ENCODE peak calls at places on chromosomes 11 and 22, in ten cellular contexts. One of them, this sample, is unnamed.

GRCh38 chr22:23220485-23221350 is 40.4 kb downstream of the BCR start:
- DNase-seq in esophagus squamous epithelium: no peak
- DNase-seq in HFFc6: no peak
- DNase-seq in tibial artery: no peak
- DNase-seq in fibroblast of pulmonary artery: peak
- DNase-seq in lung: no peak
- DNase-seq in AG04450: no peak
- DNase-seq in mammary epithelial cell: peak
- DNase-seq in PC-9: peak
- DNase-seq in progenitor cell of endocrine pancreas: no peak
- DNase-seq in this sample: peak

GRCh38 chr11:945986-946385 is 20.3 kb downstream of the AP2A2 start:
- DNase-seq in esophagus squamous epithelium: no peak
- DNase-seq in HFFc6: no peak
- DNase-seq in tibial artery: no peak
- DNase-seq in fibroblast of pulmonary artery: peak
- DNase-seq in lung: no peak
- DNase-seq in AG04450: no peak
- DNase-seq in mammary epithelial cell: no peak
- DNase-seq in PC-9: no peak
- DNase-seq in progenitor cell of endocrine pancreas: no peak
- DNase-seq in this sample: no peak

GRCh38 chr11:60500276-60500935 is 7.8 kb downstream of the MS4A12 start:
- DNase-seq in esophagus squamous epithelium: no peak
- DNase-seq in HFFc6: peak
- DNase-seq in tibial artery: no peak
- DNase-seq in fibroblast of pulmonary artery: no peak
- DNase-seq in lung: no peak
- DNase-seq in AG04450: no peak
- DNase-seq in mammary epithelial cell: no peak
- DNase-seq in PC-9: no peak
- DNase-seq in progenitor cell of endocrine pancreas: no peak
- DNase-seq in this sample: no peak

GRCh38 chr11:65576867-65577755 is 1.3 kb downstream of the EHBP1L1 start:
- DNase-seq in esophagus squamous epithelium: no peak
- DNase-seq in HFFc6: peak
- DNase-seq in tibial artery: peak
- DNase-seq in fibroblast of pulmonary artery: peak
- DNase-seq in lung: no peak
- DNase-seq in AG04450: no peak
- DNase-seq in mammary epithelial cell: peak
- DNase-seq in PC-9: peak
- DNase-seq in progenitor cell of endocrine pancreas: no peak
- DNase-seq in this sample: no peak

GRCh38 chr11:86370922-86371614 is 3.6 kb upstream of the CCDC81 start:
- DNase-seq in esophagus squamous epithelium: no peak
- DNase-seq in HFFc6: peak
- DNase-seq in tibial artery: no peak
- DNase-seq in fibroblast of pulmonary artery: peak
- DNase-seq in lung: no peak
- DNase-seq in AG04450: no peak
- DNase-seq in mammary epithelial cell: peak
- DNase-seq in PC-9: peak
- DNase-seq in progenitor cell of endocrine pancreas: no peak
- DNase-seq in this sample: no peak

GRCh38 chr11:100687630-100688395 is 725 bp downstream of the ARHGAP42 start:
- DNase-seq in esophagus squamous epithelium: no peak
- DNase-seq in HFFc6: peak
- DNase-seq in tibial artery: peak
- DNase-seq in fibroblast of pulmonary artery: peak
- DNase-seq in lung: peak
- DNase-seq in AG04450: peak
- DNase-seq in mammary epithelial cell: peak
- DNase-seq in PC-9: peak
- DNase-seq in progenitor cell of endocrine pancreas: peak
- DNase-seq in this sample: peak

GRCh38 chr11:18865951-18866350 is 73.3 kb downstream of the MRGPRX1 start:
- DNase-seq in esophagus squamous epithelium: no peak
- DNase-seq in HFFc6: no peak
- DNase-seq in tibial artery: no peak
- DNase-seq in fibroblast of pulmonary artery: no peak
- DNase-seq in lung: no peak
- DNase-seq in AG04450: no peak
- DNase-seq in mammary epithelial cell: no peak
- DNase-seq in PC-9: no peak
- DNase-seq in progenitor cell of endocrine pancreas: no peak
- DNase-seq in this sample: no peak

GRCh38 chr22:36765943-36766450 is 9.9 kb downstream of the IFT27 start:
- DNase-seq in esophagus squamous epithelium: no peak
- DNase-seq in HFFc6: peak
- DNase-seq in tibial artery: peak
- DNase-seq in fibroblast of pulmonary artery: no peak
- DNase-seq in lung: no peak
- DNase-seq in AG04450: peak
- DNase-seq in mammary epithelial cell: peak
- DNase-seq in PC-9: no peak
- DNase-seq in progenitor cell of endocrine pancreas: no peak
- DNase-seq in this sample: no peak

GRCh38 chr11:17471501-17471900 is 5.1 kb downstream of the ABCC8 start:
- DNase-seq in esophagus squamous epithelium: no peak
- DNase-seq in HFFc6: no peak
- DNase-seq in tibial artery: no peak
- DNase-seq in fibroblast of pulmonary artery: no peak
- DNase-seq in lung: no peak
- DNase-seq in AG04450: no peak
- DNase-seq in mammary epithelial cell: no peak
- DNase-seq in PC-9: no peak
- DNase-seq in progenitor cell of endocrine pancreas: no peak
- DNase-seq in this sample: no peak

GRCh38 chr22:33362702-33363101 is 304.5 kb upstream of the SYN3 start:
- DNase-seq in esophagus squamous epithelium: no peak
- DNase-seq in HFFc6: no peak
- DNase-seq in tibial artery: no peak
- DNase-seq in fibroblast of pulmonary artery: no peak
- DNase-seq in lung: no peak
- DNase-seq in AG04450: no peak
- DNase-seq in mammary epithelial cell: no peak
- DNase-seq in PC-9: no peak
- DNase-seq in progenitor cell of endocrine pancreas: no peak
- DNase-seq in this sample: no peak

GRCh38 chr11:70200212-70200844 is 2.8 kb upstream of the FADD start:
- DNase-seq in esophagus squamous epithelium: no peak
- DNase-seq in HFFc6: no peak
- DNase-seq in tibial artery: no peak
- DNase-seq in fibroblast of pulmonary artery: no peak
- DNase-seq in lung: no peak
- DNase-seq in AG04450: no peak
- DNase-seq in mammary epithelial cell: no peak
- DNase-seq in PC-9: no peak
- DNase-seq in progenitor cell of endocrine pancreas: no peak
- DNase-seq in this sample: no peak

GRCh38 chr22:23067023-23067650 is 3.2 kb upstream of the GNAZ start:
- DNase-seq in esophagus squamous epithelium: no peak
- DNase-seq in HFFc6: no peak
- DNase-seq in tibial artery: peak
- DNase-seq in fibroblast of pulmonary artery: no peak
- DNase-seq in lung: no peak
- DNase-seq in AG04450: no peak
- DNase-seq in mammary epithelial cell: no peak
- DNase-seq in PC-9: no peak
- DNase-seq in progenitor cell of endocrine pancreas: peak
- DNase-seq in this sample: no peak

GRCh38 chr22:21762712-21763581 is 27.4 kb upstream of the YPEL1 start:
- DNase-seq in esophagus squamous epithelium: no peak
- DNase-seq in HFFc6: no peak
- DNase-seq in tibial artery: no peak
- DNase-seq in fibroblast of pulmonary artery: no peak
- DNase-seq in lung: no peak
- DNase-seq in AG04450: no peak
- DNase-seq in mammary epithelial cell: peak
- DNase-seq in PC-9: no peak
- DNase-seq in progenitor cell of endocrine pancreas: no peak
- DNase-seq in this sample: no peak

GRCh38 chr11:86990079-86990478 is 34.9 kb upstream of the FZD4 start:
- DNase-seq in esophagus squamous epithelium: no peak
- DNase-seq in HFFc6: no peak
- DNase-seq in tibial artery: no peak
- DNase-seq in fibroblast of pulmonary artery: no peak
- DNase-seq in lung: no peak
- DNase-seq in AG04450: no peak
- DNase-seq in mammary epithelial cell: no peak
- DNase-seq in PC-9: no peak
- DNase-seq in progenitor cell of endocrine pancreas: no peak
- DNase-seq in this sample: no peak

DNA sequence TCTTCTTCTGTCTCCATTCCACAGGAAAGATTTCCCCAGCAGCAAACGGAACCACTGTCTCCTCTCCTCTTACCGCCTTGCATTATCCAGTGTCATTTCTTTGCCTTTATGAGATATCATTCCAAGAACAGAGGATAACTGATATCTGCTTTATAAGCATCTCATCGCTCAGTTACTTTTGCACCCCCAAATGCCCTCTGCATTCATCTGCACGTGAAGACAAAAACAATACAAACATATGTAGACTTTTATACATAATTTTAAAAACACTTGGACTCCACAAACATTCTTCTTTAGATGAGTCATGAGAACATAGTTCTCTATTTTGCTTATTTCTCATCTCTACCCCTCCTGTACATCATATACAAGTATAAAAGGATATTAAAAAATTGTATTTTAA is 512 bp upstream of the OR51T1 start:
- DNase-seq in esophagus squamous epithelium: no peak
- DNase-seq in HFFc6: no peak
- DNase-seq in tibial artery: no peak
- DNase-seq in fibroblast of pulmonary artery: no peak
- DNase-seq in lung: no peak
- DNase-seq in AG04450: no peak
- DNase-seq in mammary epithelial cell: no peak
- DNase-seq in PC-9: no peak
- DNase-seq in progenitor cell of endocrine pancreas: no peak
- DNase-seq in this sample: no peak
- TF ChIP-seq CTCF in esophagus squamous epithelium: no peak
- TF ChIP-seq CTCF in HFFc6: no peak
- TF ChIP-seq CTCF in tibial artery: no peak
- TF ChIP-seq CTCF in fibroblast of pulmonary artery: no peak
- TF ChIP-seq CTCF in lung: no peak
- TF ChIP-seq CTCF in AG04450: no peak
- TF ChIP-seq CTCF in mammary epithelial cell: no peak
- TF ChIP-seq CTCF in PC-9: no peak
- TF ChIP-seq CTCF in progenitor cell of endocrine pancreas: no peak
- TF ChIP-seq CTCF in this sample: no peak

DNA sequence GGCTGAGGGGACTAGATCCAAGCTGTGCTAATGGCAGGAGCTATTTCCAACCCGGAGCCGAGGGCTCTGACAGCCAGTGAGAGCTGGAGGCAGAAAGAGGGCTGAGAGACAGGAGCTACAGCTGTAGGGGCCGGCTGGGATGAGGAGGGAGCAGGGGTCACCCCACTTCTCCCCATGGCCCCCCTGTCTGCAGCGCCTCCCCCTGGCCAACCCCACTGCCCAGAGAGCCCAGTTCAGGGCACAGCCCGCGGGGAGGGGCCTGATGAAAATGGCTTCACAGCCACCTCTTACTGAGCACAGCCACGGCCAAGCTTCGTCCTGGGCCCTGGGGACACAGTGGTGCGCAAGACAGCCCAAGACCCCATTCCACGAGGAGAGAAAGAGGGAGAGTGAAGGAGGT is 27.9 kb downstream of the RPL3 start:
- DNase-seq in esophagus squamous epithelium: no peak
- DNase-seq in HFFc6: no peak
- DNase-seq in tibial artery: no peak
- DNase-seq in fibroblast of pulmonary artery: no peak
- DNase-seq in lung: no peak
- DNase-seq in AG04450: no peak
- DNase-seq in mammary epithelial cell: no peak
- DNase-seq in PC-9: no peak
- DNase-seq in progenitor cell of endocrine pancreas: no peak
- DNase-seq in this sample: no peak
- TF ChIP-seq CTCF in esophagus squamous epithelium: no peak
- TF ChIP-seq CTCF in HFFc6: peak
- TF ChIP-seq CTCF in tibial artery: no peak
- TF ChIP-seq CTCF in fibroblast of pulmonary artery: no peak
- TF ChIP-seq CTCF in lung: no peak
- TF ChIP-seq CTCF in AG04450: peak
- TF ChIP-seq CTCF in mammary epithelial cell: peak
- TF ChIP-seq CTCF in PC-9: no peak
- TF ChIP-seq CTCF in progenitor cell of endocrine pancreas: no peak
- TF ChIP-seq CTCF in this sample: no peak

DNA sequence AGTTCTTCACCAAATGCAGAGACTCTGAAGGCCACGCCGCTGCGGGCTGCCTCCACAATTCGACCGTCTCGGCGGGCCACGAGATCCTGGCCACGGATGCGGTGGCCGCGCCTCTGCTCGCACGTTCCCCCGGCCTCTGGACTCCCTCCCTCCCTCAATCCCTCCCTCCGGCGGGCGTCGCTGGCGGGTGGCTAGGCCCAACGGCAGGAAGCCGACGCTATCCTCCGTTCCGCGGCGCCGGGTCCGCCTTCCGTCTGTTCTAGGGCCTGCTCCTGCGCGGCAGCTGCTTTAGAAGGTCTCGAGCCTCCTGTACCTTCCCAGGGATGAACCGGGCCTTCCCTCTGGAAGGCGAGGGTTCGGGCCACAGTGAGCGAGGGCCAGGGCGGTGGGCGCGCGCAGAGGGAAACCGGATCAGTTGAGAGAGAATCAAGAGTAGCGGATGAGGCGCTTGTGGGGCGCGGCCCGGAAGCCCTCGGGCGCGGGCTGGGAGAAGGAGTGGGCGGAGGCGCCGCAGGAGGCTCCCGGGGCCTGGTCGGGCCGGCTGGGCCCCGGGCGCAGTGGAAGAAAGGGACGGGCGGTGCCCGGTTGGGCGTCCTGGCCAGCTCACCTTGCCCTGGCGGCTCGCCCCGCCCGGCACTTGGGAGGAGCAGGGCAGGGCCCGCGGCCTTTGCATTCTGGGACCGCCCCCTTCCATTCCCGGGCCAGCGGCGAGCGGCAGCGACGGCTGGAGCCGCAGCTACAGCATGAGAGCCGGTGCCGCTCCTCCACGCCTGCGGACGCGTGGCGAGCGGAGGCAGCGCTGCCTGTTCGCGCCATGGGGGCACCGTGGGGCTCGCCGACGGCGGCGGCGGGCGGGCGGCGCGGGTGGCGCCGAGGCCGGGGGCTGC is at the start of gene FUT4:
- DNase-seq in esophagus squamous epithelium: peak
- DNase-seq in HFFc6: peak
- DNase-seq in tibial artery: peak
- DNase-seq in fibroblast of pulmonary artery: peak
- DNase-seq in lung: peak
- DNase-seq in AG04450: peak
- DNase-seq in mammary epithelial cell: peak
- DNase-seq in PC-9: peak
- DNase-seq in progenitor cell of endocrine pancreas: peak
- DNase-seq in this sample: peak
- TF ChIP-seq CTCF in esophagus squamous epithelium: no peak
- TF ChIP-seq CTCF in HFFc6: no peak
- TF ChIP-seq CTCF in tibial artery: no peak
- TF ChIP-seq CTCF in fibroblast of pulmonary artery: no peak
- TF ChIP-seq CTCF in lung: no peak
- TF ChIP-seq CTCF in AG04450: no peak
- TF ChIP-seq CTCF in mammary epithelial cell: no peak
- TF ChIP-seq CTCF in PC-9: no peak
- TF ChIP-seq CTCF in progenitor cell of endocrine pancreas: no peak
- TF ChIP-seq CTCF in this sample: no peak

GRCh38 chr11:125724125-125724524 is 22.0 kb upstream of the PATE1 start:
- DNase-seq in esophagus squamous epithelium: no peak
- DNase-seq in HFFc6: peak
- DNase-seq in tibial artery: no peak
- DNase-seq in fibroblast of pulmonary artery: peak
- DNase-seq in lung: no peak
- DNase-seq in AG04450: no peak
- DNase-seq in mammary epithelial cell: peak
- DNase-seq in PC-9: no peak
- DNase-seq in progenitor cell of endocrine pancreas: no peak
- DNase-seq in this sample: no peak
- TF ChIP-seq CTCF in esophagus squamous epithelium: no peak
- TF ChIP-seq CTCF in HFFc6: peak
- TF ChIP-seq CTCF in tibial artery: no peak
- TF ChIP-seq CTCF in fibroblast of pulmonary artery: peak
- TF ChIP-seq CTCF in lung: no peak
- TF ChIP-seq CTCF in AG04450: no peak
- TF ChIP-seq CTCF in mammary epithelial cell: peak
- TF ChIP-seq CTCF in PC-9: no peak
- TF ChIP-seq CTCF in progenitor cell of endocrine pancreas: peak
- TF ChIP-seq CTCF in this sample: no peak

This sample was measured in AG09319.